ENCODE peak calls at places on chromosomes 13 and 19, in four cellular contexts. C is fibroblast of the aortic adventitia, A is WTC11, Q is fibroblast of pulmonary artery. W is an unnamed sample.

GRCh38 chr19:1087813-1088418 is 7.3 kb downstream of the POLR2E start:
- DNase-seq in C (no peak), A (no peak), Q (no peak), W (no peak)

GRCh38 chr13:107713314-107713713 is 502.0 kb downstream of the LIG4 start:
- DNase-seq in C (peak), A (no peak), Q (peak), W (no peak)

GRCh38 chr13:107447591-107447990 is 767.7 kb downstream of the LIG4 start:
- DNase-seq in C (no peak), A (no peak), Q (no peak), W (no peak)

GRCh38 chr13:114339779-114340534 is 25.7 kb downstream of the CHAMP1 start:
- DNase-seq in C (peak), A (no peak), Q (peak), W (no peak)

GRCh38 chr13:75473472-75473871 is 8.5 kb downstream of the TBC1D4 start:
- DNase-seq in C (no peak), A (no peak), Q (no peak), W (no peak)

GRCh38 chr19:45901912-45902650 is at the start of gene MYPOP:
- DNase-seq in C (no peak), A (no peak), Q (no peak), W (no peak)

GRCh38 chr19:39878398-39878797 is 32.2 kb upstream of the FBL start:
- DNase-seq in C (no peak), A (no peak), Q (no peak), W (no peak)

GRCh38 chr13:66778461-66778860 is 451.7 kb downstream of the PCDH9 start:
- DNase-seq in C (peak), A (no peak), Q (peak), W (no peak)

GRCh38 chr19:9937001-9937411 is 691 bp upstream of the OLFM2 start:
- DNase-seq in C (no peak), A (peak), Q (no peak), W (no peak)

GRCh38 chr13:109783447-109783814 is 3.0 kb downstream of the IRS2 start:
- DNase-seq in C (no peak), A (peak), Q (no peak), W (no peak)

GRCh38 chr19:45423589-45424190 is at the start of gene ERCC1:
- DNase-seq in C (peak), A (peak), Q (peak), W (peak)

GRCh38 chr19:4120531-4120930 is 3.4 kb downstream of the MAP2K2 start:
- DNase-seq in C (peak), A (no peak), Q (peak), W (no peak)

GRCh38 chr13:109145631-109146030 is 516.2 kb downstream of the MYO16 start:
- DNase-seq in C (peak), A (no peak), Q (peak), W (no peak)

GRCh38 chr13:84831666-84832657 is 949.7 kb upstream of the SLITRK1 start:
- DNase-seq in C (no peak), A (peak), Q (no peak), W (no peak)

GRCh38 chr13:69683921-69684663 is 423.5 kb upstream of the ATXN8OS start:
- DNase-seq in C (no peak), A (no peak), Q (no peak), W (peak)

GRCh38 chr19:12745166-12745897 is 6.3 kb upstream of the BEST2 start:
- DNase-seq in C (no peak), A (no peak), Q (no peak), W (no peak)

GRCh38 chr19:43432866-43433673 is 18.4 kb downstream of the TEX101 start:
- DNase-seq in C (peak), A (peak), Q (peak), W (peak)

GRCh38 chr19:33406521-33407139 is 33.1 kb downstream of the CEBPG start:
- DNase-seq in C (peak), A (peak), Q (peak), W (peak)

GRCh38 chr13:23453132-23453531 is 19.6 kb upstream of the SACS start:
- DNase-seq in C (no peak), A (no peak), Q (no peak), W (no peak)

GRCh38 chr19:7138402-7138801 is 68.9 kb downstream of the ZNF557 start:
- DNase-seq in C (no peak), A (no peak), Q (no peak), W (no peak)

GRCh38 chr13:82717249-82717648 is 1165.0 kb downstream of the SLITRK1 start:
- DNase-seq in C (peak), A (no peak), Q (peak), W (no peak)

DNA sequence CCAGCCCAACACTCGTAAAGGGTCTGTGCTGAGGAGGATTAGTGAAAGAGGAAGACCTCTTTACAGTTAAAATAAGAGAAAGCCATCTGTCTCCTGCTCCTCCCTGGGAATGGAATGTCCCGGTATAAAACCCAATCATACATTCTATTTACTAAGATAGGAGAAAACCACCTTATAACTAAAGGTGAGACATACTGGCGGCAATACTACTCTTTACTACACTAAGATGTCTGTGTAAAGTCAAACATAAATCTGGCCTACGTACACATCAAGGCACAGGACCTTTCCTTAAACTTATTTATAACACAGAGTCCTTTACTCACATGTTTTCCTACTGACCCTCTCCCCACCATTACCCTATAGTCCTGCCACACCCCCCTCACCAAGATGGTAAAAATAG is 3.3 kb downstream of the ZNF350 start:
- DNase-seq in C (no peak), A (no peak), Q (no peak), W (no peak)
- TF ChIP-seq CTCF in C (no peak), A (no peak), Q (no peak), W (no peak)

GRCh38 chr19:29060833-29061364 is 152.1 kb downstream of the UQCRFS1 start:
- DNase-seq in C (no peak), A (no peak), Q (no peak), W (no peak)

GRCh38 chr19:29067831-29068230 is 145.1 kb downstream of the UQCRFS1 start:
- DNase-seq in C (no peak), A (no peak), Q (no peak), W (no peak)

DNA sequence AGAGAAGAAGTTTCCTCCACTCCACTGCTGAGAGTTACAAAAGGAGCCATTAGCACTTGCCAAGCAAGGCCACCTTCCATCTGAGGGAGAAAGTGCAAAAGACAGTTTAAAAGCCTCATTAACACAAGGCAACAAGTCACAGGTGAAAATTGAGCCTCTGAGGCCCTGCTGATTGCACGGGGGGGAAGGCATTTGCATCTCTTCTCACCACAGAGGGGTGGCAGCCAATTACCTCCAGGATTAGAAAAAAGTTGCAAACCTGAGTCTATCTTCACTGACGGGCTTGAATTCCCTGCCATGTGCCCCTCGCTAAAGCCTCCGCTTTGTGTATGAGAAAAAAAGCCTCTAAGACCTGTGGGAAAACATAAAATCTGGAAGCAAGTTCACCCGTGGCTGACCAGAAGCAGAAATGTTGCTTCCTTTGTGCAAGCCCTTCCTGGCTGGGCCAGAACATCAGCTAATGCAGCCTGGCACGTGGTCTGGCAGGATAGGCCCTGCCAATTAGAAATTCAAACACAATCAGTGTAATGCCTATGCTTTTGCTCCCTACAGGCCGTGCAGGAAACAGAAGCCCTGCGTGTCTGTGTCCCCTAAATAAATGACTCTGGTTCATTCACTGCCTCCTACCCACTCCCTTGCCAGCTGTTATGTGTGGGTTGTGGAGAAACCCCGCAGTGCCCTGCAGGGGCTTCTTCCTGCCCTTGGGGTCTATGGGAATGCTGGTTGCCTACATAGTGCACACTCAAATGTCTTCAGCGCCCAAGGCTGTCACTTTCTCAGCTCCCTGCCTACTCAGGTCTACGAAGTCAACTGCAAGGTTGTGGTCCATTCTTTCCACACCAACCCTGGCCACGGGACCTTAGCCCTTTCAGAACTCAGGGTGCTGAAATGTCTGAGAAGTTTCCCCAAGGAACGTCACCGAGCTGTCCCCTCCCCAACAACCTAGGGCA is 150.2 kb downstream of the UQCRFS1 start:
- DNase-seq in C (no peak), A (no peak), Q (no peak), W (no peak)
- TF ChIP-seq CTCF in C (no peak), A (no peak), Q (no peak), W (no peak)

GRCh38 chr13:31909889-31910551 is 121.6 kb upstream of the FRY start:
- DNase-seq in C (peak), A (no peak), Q (peak), W (peak)

GRCh38 chr13:31910633-31911032 is 120.9 kb upstream of the FRY start:
- DNase-seq in C (no peak), A (no peak), Q (no peak), W (no peak)

GRCh38 chr13:31912641-31913401 is 118.8 kb upstream of the FRY start:
- DNase-seq in C (no peak), A (no peak), Q (no peak), W (no peak)

GRCh38 chr13:31914843-31915242 is 116.7 kb upstream of the FRY start:
- DNase-seq in C (no peak), A (no peak), Q (no peak), W (no peak)

DNA sequence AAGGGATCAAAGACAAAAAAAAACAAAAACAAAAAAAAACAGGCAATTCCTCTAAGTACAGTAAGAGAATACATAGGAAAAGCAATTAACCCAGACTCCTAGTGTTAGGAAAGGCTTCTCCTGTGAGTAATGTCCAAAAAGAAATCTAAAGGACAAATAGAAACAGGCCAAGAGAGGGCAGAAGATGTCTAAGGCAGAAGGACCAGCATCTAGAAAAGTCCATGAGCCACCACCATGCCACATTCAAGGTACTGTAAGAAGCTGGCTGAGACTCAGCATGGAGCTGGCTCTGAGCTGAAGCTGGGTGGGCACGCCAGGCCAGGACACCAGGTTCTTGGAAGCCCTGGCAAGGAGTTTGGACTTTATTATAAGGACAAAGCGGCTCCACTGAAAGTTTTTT is 118.1 kb upstream of the FRY start:
- DNase-seq in C (no peak), A (no peak), Q (no peak), W (no peak)
- TF ChIP-seq CTCF in C (no peak), A (no peak), Q (no peak), W (no peak)

DNA sequence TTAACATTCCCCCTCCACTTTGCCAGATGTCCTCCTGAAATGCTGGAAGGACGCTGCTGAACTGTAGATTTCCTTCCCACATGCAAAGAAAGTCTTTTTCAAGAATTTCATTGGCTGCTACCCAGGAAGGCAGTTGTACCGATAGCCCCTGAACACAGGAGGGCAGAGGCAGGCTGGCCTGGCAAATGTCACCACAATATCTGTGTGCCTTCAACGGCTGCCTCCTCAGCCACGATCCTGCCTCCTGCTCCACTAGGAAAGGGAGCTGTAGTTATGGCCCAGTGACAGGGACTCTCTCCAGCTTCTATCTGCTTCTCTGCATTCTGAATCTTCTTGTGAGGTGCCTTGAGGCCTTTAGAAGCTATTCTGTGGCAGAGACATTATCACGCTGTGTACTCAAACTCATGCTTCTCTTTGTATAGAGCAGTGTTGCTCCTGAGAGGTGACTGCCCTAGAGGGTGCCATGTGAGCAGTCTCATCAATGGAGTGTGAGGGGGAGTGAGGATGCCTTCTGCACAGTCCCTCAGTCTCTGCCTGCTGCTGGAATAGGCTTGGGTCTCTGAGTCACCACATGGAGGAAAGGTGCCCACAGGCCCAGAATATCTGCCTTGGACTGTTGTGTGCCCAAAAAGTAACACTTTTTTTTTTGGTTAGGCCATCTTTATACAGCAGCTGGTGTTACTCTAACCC is 279.8 kb downstream of the DNAJC15 start:
- DNase-seq in C (peak), A (peak), Q (peak), W (peak)
- TF ChIP-seq CTCF in C (peak), A (peak), Q (peak), W (peak)

GRCh38 chr13:21849323-21849722 is 178.4 kb downstream of the FGF9 start:
- DNase-seq in C (peak), A (no peak), Q (peak), W (no peak)
- TF ChIP-seq CTCF in C (no peak), A (peak), Q (no peak), W (peak)

W was measured in progenitor cell of endocrine pancreas.